ENCODE peak calls at places on chromosomes 7 and 10, in five cellular contexts. V is brain microvascular endothelial cell; C is GM12865; A is right lobe of liver; S is CD4-positive, alpha-beta T cell. Y is an unnamed sample.

GRCh38 chr7:2939193-2939885 is 95.2 kb upstream of the GNA12 start:
- DNase-seq in V (no peak), C (no peak), A (peak; percentile 28), S (peak; percentile 24), Y (peak; percentile 59)

GRCh38 chr7:142647749-142648148 is 101.5 kb upstream of the PRSS1 start:
- DNase-seq in V (no peak), C (no peak), A (no peak), S (no peak), Y (no peak)

GRCh38 chr7:137592232-137592896 is 248.8 kb upstream of the PTN start:
- DNase-seq in V (peak; percentile 81), C (peak; percentile 56), A (peak; percentile 46), S (no peak), Y (no peak)

GRCh38 chr10:86688398-86688921 is 20.1 kb downstream of the LDB3 start:
- DNase-seq in V (peak; percentile 56), C (peak; percentile 78), A (peak; percentile 64), S (peak; percentile 51), Y (no peak)

GRCh38 chr7:23593706-23594105 is 3.5 kb upstream of the CCDC126 start:
- DNase-seq in V (no peak), C (peak; percentile 61), A (no peak), S (no peak), Y (no peak)

GRCh38 chr10:79468841-79469585 is 23.6 kb upstream of the ZCCHC24 start:
- DNase-seq in V (no peak), C (no peak), A (no peak), S (no peak), Y (no peak)

GRCh38 chr7:46386428-46387399 is 465.6 kb upstream of the IGFBP3 start:
- DNase-seq in V (peak; percentile 79), C (no peak), A (no peak), S (no peak), Y (no peak)

GRCh38 chr7:24971333-24972165 is 8.4 kb downstream of the OSBPL3 start:
- DNase-seq in V (peak; percentile 95), C (peak; percentile 23), A (no peak), S (no peak), Y (no peak)

GRCh38 chr7:143042159-143042820 is 9.9 kb upstream of the OR6V1 start:
- DNase-seq in V (peak; percentile 20), C (no peak), A (no peak), S (no peak), Y (no peak)

GRCh38 chr7:103150192-103150591 is 1.3 kb upstream of the NAPEPLD start:
- DNase-seq in V (no peak), C (peak; percentile 16), A (no peak), S (no peak), Y (no peak)

GRCh38 chr10:95517536-95518454 is 43.4 kb downstream of the SORBS1 start:
- DNase-seq in V (peak; percentile 28), C (no peak), A (no peak), S (no peak), Y (no peak)

GRCh38 chr7:19442016-19442785 is 266.6 kb downstream of the POLR1F start:
- DNase-seq in V (peak; percentile 68), C (peak; percentile 25), A (no peak), S (no peak), Y (no peak)

GRCh38 chr10:110681023-110681681 is 37.0 kb downstream of the RBM20 start:
- DNase-seq in V (peak; percentile 55), C (peak; percentile 38), A (no peak), S (no peak), Y (no peak)

GRCh38 chr10:116646502-116646901 is 25.7 kb downstream of the PNLIPRP2 start:
- DNase-seq in V (no peak), C (no peak), A (no peak), S (no peak), Y (no peak)

GRCh38 chr7:156735861-156736260 is 95.3 kb downstream of the RNF32 start:
- DNase-seq in V (no peak), C (no peak), A (no peak), S (no peak), Y (no peak)

GRCh38 chr7:8442814-8443304 is 9.4 kb downstream of the NXPH1 start:
- DNase-seq in V (peak; percentile 5), C (peak; percentile 54), A (peak; percentile 54), S (peak; percentile 41), Y (peak; percentile 82)

GRCh38 chr7:40332516-40332915 is 197.7 kb downstream of the SUGCT start:
- DNase-seq in V (no peak), C (no peak), A (no peak), S (no peak), Y (no peak)

GRCh38 chr7:138785587-138786437 is 12.0 kb upstream of the TMEM213 start:
- DNase-seq in V (peak; percentile 17), C (no peak), A (no peak), S (no peak), Y (no peak)

GRCh38 chr7:7443951-7444350 is 91.7 kb downstream of the COL28A1 start:
- DNase-seq in V (no peak), C (no peak), A (no peak), S (no peak), Y (no peak)

GRCh38 chr10:97517778-97518561 is 19.2 kb downstream of the UBTD1 start:
- DNase-seq in V (no peak), C (no peak), A (no peak), S (no peak), Y (peak; percentile 64)

GRCh38 chr10:3464760-3465405 is 292.3 kb upstream of the PITRM1 start:
- DNase-seq in V (no peak), C (no peak), A (peak; percentile 53), S (no peak), Y (no peak)

GRCh38 chr10:79026341-79026761 is 42.4 kb upstream of the ZMIZ1 start:
- DNase-seq in V (no peak), C (no peak), A (no peak), S (no peak), Y (peak; percentile 46)

GRCh38 chr10:31319602-31320178 is 674 bp downstream of the ZEB1 start:
- DNase-seq in V (no peak), C (peak; percentile 36), A (no peak), S (no peak), Y (peak; percentile 64)

GRCh38 chr7:135233570-135233969 is at the start of gene STRA8:
- DNase-seq in V (no peak), C (no peak), A (no peak), S (no peak), Y (no peak)

GRCh38 chr10:677750-678661 is 11.5 kb downstream of the DIP2C start:
- DNase-seq in V (no peak), C (peak; percentile 18), A (no peak), S (no peak), Y (peak; percentile 55)

GRCh38 chr7:65438593-65438992 is 64.9 kb downstream of the ZNF92 start:
- DNase-seq in V (peak; percentile 94), C (no peak), A (no peak), S (no peak), Y (no peak)

GRCh38 chr10:67622506-67622905 is 73.5 kb downstream of the CTNNA3 start:
- DNase-seq in V (no peak), C (no peak), A (no peak), S (no peak), Y (no peak)

GRCh38 chr10:101892782-101893391 is 49.3 kb upstream of the KCNIP2 start:
- DNase-seq in V (no peak), C (no peak), A (no peak), S (no peak), Y (no peak)

GRCh38 chr7:150983893-150984368 is 5.8 kb upstream of the KCNH2 start:
- DNase-seq in V (no peak), C (peak; percentile 30), A (no peak), S (no peak), Y (no peak)

GRCh38 chr7:150986556-150986955 is 4.3 kb upstream of the NOS3 start:
- DNase-seq in V (no peak), C (no peak), A (no peak), S (no peak), Y (no peak)

GRCh38 chr7:150989456-150989855 is 1.4 kb upstream of the NOS3 start:
- DNase-seq in V (no peak), C (no peak), A (no peak), S (no peak), Y (no peak)

GRCh38 chr7:150988230-150989226 is 2.3 kb upstream of the NOS3 start:
- DNase-seq in V (peak; percentile 34), C (peak; percentile 40), A (peak; percentile 65), S (peak; percentile 73), Y (no peak)

DNA sequence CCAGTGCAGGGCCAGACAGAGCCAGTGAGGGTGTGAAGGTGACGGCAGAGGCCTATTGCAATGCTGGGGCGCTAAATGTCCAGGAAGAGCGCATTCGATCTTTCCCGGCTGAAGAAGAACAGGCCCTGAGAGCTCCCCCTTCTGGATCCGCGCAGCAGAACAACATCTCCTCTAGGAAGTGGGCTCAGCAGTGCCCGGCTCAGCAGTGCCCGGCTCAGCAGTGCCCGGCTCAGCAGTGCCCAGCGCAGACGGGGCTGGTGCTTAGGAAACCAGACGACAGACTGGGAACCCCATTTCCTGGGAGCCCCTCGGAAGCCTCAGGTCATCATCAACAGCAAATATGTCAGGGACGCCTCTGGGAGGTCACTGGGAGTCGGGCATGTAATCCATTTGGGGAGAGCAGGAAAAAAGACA is 4.7 kb upstream of the NOS3 start:
- DNase-seq in V (peak; percentile 37), C (peak; percentile 59), A (no peak), S (peak; percentile 63), Y (no peak)
- TF ChIP-seq CTCF in V (peak; percentile 89), C (peak; percentile 74), A (peak; percentile 44), S (peak; percentile 73), Y (peak; percentile 66)

DNA sequence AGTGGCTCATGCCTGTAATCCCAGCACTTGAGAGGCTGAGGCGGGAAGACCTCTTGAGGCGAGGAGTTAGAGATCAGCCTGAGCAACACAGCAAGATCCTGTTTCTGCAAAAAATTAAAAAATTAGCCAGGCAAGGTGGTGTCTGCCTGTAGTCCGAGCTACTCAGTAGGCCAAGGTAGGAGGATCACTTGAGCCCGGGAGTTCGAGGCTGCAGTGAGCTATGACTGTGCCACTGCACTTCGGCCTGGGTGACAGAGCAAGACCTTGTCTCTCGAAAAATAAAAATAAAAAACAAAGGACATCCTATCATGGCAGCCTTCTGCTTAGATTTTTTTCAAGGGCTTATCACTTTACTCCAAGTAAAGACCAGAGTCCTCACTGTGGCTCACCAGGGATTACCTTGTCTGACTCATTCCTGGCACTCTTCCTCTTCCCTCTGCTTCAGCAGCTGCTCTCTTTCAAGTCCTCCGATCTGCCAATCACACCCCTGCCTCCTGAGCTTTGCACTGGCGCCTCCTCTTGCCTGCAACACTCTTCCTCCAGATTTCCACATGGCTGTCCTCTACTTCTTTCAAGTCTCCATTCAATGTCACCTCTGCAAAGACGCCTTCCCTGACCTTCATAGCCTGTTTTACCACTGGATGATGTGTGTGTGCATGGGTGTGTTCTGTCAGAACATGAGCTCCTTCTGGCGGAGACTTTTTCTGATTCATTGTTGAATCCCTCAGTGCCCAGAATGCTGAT is 7.7 kb downstream of the PRTFDC1 start:
- DNase-seq in V (peak; percentile 19), C (peak; percentile 13), A (no peak), S (no peak), Y (no peak)
- TF ChIP-seq CTCF in V (peak; percentile 14), C (no peak), A (no peak), S (no peak), Y (no peak)

DNA sequence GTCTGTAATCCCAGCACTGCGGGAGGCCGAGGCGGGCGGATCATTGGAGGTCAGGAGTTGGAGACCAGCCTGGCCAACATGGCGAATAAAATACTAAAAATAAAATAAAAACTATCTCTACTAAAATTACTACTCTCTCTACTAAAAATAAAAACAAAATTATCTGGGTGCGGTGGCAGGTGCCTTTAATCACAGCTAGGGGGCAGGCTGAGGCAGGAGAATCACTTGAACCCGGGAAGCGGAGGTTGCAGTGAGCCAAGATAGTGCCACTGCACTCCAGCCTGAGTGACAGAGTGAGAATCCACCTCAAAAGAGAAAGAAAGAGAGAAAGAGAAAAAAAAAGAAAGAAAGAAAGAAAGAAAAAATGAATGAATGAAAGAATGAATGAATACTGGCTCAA is 351.4 kb downstream of the ELMO1 start:
- DNase-seq in V (no peak), C (no peak), A (no peak), S (no peak), Y (no peak)
- TF ChIP-seq CTCF in V (no peak), C (peak; percentile 0), A (no peak), S (peak; percentile 23), Y (no peak)

GRCh38 chr7:151459726-151460473 is 20.0 kb upstream of the CRYGN start:
- DNase-seq in V (peak; percentile 76), C (no peak), A (peak; percentile 58), S (no peak), Y (peak; percentile 81)
- TF ChIP-seq CTCF in V (peak; percentile 64), C (no peak), A (no peak), S (no peak), Y (peak; percentile 30)